ENCODE peak calls at places on chromosomes 1 and 21, in five cellular contexts. K is left ventricle myocardium inferior, Y is DMS153, G is NCI-H748 treated with DMSO at 0.1 percent for 48 hours, P is ACHN. O is an unnamed sample.

GRCh38 chr1:108560430-108561144 is 687 bp downstream of the EEIG2 start:
- DNase-seq in K (peak), Y (peak), G (peak), P (peak), O (peak)

GRCh38 chr1:52928083-52928404 is 968 bp downstream of the SCP2 start:
- DNase-seq in K (no peak), Y (no peak), G (no peak), P (peak), O (no peak)

GRCh38 chr1:56758135-56758534 is 61.1 kb downstream of the FYB2 start:
- DNase-seq in K (peak), Y (peak), G (no peak), P (peak), O (peak)

GRCh38 chr21:44880762-44881585 is 7.5 kb upstream of the PTTG1IP start:
- DNase-seq in K (no peak), Y (no peak), G (no peak), P (peak), O (no peak)

GRCh38 chr1:86396503-86396900 is 379 bp upstream of the ODF2L start:
- DNase-seq in K (no peak), Y (no peak), G (no peak), P (no peak), O (no peak)

GRCh38 chr1:20978413-20978812 is 191.3 kb upstream of the HP1BP3 start:
- DNase-seq in K (no peak), Y (no peak), G (no peak), P (no peak), O (no peak)

GRCh38 chr1:18760156-18760555 is 99.3 kb downstream of the TAS1R2 start:
- DNase-seq in K (no peak), Y (no peak), G (no peak), P (no peak), O (no peak)

GRCh38 chr1:54095543-54096286 is 42.3 kb downstream of the TCEANC2 start:
- DNase-seq in K (no peak), Y (peak), G (peak), P (no peak), O (no peak)

GRCh38 chr1:163877016-163877415 is 555.3 kb downstream of the NUF2 start:
- DNase-seq in K (no peak), Y (no peak), G (no peak), P (no peak), O (no peak)

GRCh38 chr1:227257964-227258363 is 60.3 kb downstream of the CDC42BPA start:
- DNase-seq in K (no peak), Y (no peak), G (no peak), P (peak), O (no peak)

GRCh38 chr1:26574690-26575349 is 45.3 kb downstream of the RPS6KA1 start:
- DNase-seq in K (no peak), Y (no peak), G (no peak), P (no peak), O (no peak)

GRCh38 chr1:245678866-245679411 is 524.2 kb downstream of the KIF26B start:
- DNase-seq in K (no peak), Y (peak), G (no peak), P (no peak), O (peak)

GRCh38 chr1:95287078-95287477 is 53.1 kb downstream of the RWDD3 start:
- DNase-seq in K (no peak), Y (no peak), G (no peak), P (no peak), O (peak)

GRCh38 chr1:234875328-234875952 is 253.2 kb downstream of the TOMM20 start:
- DNase-seq in K (no peak), Y (no peak), G (no peak), P (no peak), O (no peak)

GRCh38 chr1:116485976-116486375 is 84.8 kb downstream of the CD58 start:
- DNase-seq in K (no peak), Y (no peak), G (no peak), P (no peak), O (no peak)

GRCh38 chr1:4153571-4153970 is 253.5 kb upstream of the C1orf174 start:
- DNase-seq in K (no peak), Y (no peak), G (no peak), P (no peak), O (no peak)

GRCh38 chr1:232432313-232432712 is 197.6 kb downstream of the SIPA1L2 start:
- DNase-seq in K (peak), Y (no peak), G (no peak), P (no peak), O (no peak)

GRCh38 chr1:204503122-204503912 is 8.7 kb upstream of the PIK3C2B start:
- DNase-seq in K (no peak), Y (peak), G (peak), P (peak), O (peak)